ENCODE peak calls at places on chromosomes 11 and 22, in six cellular contexts. R is right atrium auricular region; T is neural progenitor cell; U is pancreas; Q is CD8-positive, alpha-beta T cell; D is GM23248. Y is an unnamed sample.
A peak's percentile ranks its signal among the peaks of the same experiment; 100 is the strongest.

GRCh38 chr22:29872989-29873388 is 10.0 kb upstream of the MTMR3 start:
- DNase-seq in R (no peak), T (no peak), U (no peak), Q (no peak), D (no peak), Y (no peak)

GRCh38 chr11:64331569-64332371 is 8.2 kb upstream of the CCDC88B start:
- DNase-seq in R (peak; percentile 78), T (no peak), U (peak; percentile 87), Q (peak; percentile 72), D (peak; percentile 98), Y (peak; percentile 34)

GRCh38 chr11:763073-763463 is 14.2 kb downstream of the GATD1 start:
- DNase-seq in R (no peak), T (no peak), U (peak; percentile 59), Q (no peak), D (no peak), Y (no peak)

GRCh38 chr11:109096266-109096665 is 325.7 kb upstream of the C11orf87 start:
- DNase-seq in R (no peak), T (no peak), U (no peak), Q (no peak), D (no peak), Y (no peak)

GRCh38 chr11:76724162-76724768 is 53.7 kb upstream of the LRRC32 start:
- DNase-seq in R (no peak), T (peak; percentile 68), U (no peak), Q (no peak), D (no peak), Y (no peak)

GRCh38 chr11:31412946-31413345 is 43.3 kb downstream of the DNAJC24 start:
- DNase-seq in R (no peak), T (no peak), U (no peak), Q (no peak), D (peak; percentile 71), Y (no peak)

GRCh38 chr11:111427471-111427912 is 48.4 kb upstream of the POU2AF1 start:
- DNase-seq in R (no peak), T (no peak), U (no peak), Q (no peak), D (no peak), Y (no peak)

GRCh38 chr11:11022126-11022730 is 164.4 kb upstream of the ZBED5 start:
- DNase-seq in R (no peak), T (no peak), U (no peak), Q (no peak), D (peak; percentile 48), Y (no peak)

GRCh38 chr11:68431984-68432600 is 28.5 kb upstream of the PPP6R3 start:
- DNase-seq in R (no peak), T (no peak), U (no peak), Q (no peak), D (no peak), Y (no peak)

GRCh38 chr11:111623527-111624030 is 21.3 kb downstream of the SIK2 start:
- DNase-seq in R (no peak), T (no peak), U (no peak), Q (no peak), D (no peak), Y (no peak)

GRCh38 chr22:38727530-38728451 is 22.0 kb downstream of the GTPBP1 start:
- DNase-seq in R (no peak), T (no peak), U (no peak), Q (no peak), D (no peak), Y (no peak)

GRCh38 chr11:94002226-94002625 is 18.9 kb upstream of the HEPHL1 start:
- DNase-seq in R (no peak), T (no peak), U (no peak), Q (no peak), D (peak; percentile 66), Y (no peak)

GRCh38 chr11:65540290-65541092 is 15.6 kb downstream of the SCYL1 start:
- DNase-seq in R (peak; percentile 93), T (peak; percentile 95), U (peak; percentile 88), Q (peak; percentile 88), D (peak; percentile 97), Y (peak; percentile 78)

GRCh38 chr11:95081412-95081811 is 8.2 kb upstream of the ENDOD1 start:
- DNase-seq in R (peak; percentile 69), T (peak; percentile 5), U (no peak), Q (no peak), D (no peak), Y (no peak)

GRCh38 chr22:42680648-42681047 is 31.5 kb upstream of the CYB5R3 start:
- DNase-seq in R (peak; percentile 88), T (no peak), U (no peak), Q (no peak), D (peak; percentile 97), Y (no peak)

GRCh38 chr11:33262016-33262638 is 4.9 kb downstream of the HIPK3 start:
- DNase-seq in R (no peak), T (no peak), U (no peak), Q (no peak), D (peak; percentile 60), Y (no peak)

GRCh38 chr22:29983296-29983917 is 96.9 kb upstream of the HORMAD2 start:
- DNase-seq in R (no peak), T (no peak), U (no peak), Q (no peak), D (no peak), Y (no peak)

GRCh38 chr11:65310215-65310614 is 4.5 kb upstream of the CDC42EP2 start:
- DNase-seq in R (no peak), T (peak; percentile 26), U (no peak), Q (no peak), D (no peak), Y (no peak)

GRCh38 chr11:92811341-92811740 is 158.1 kb upstream of the MTNR1B start:
- DNase-seq in R (no peak), T (no peak), U (no peak), Q (no peak), D (peak; percentile 27), Y (no peak)

GRCh38 chr11:44319552-44320288 is 9.8 kb upstream of the ALX4 start:
- DNase-seq in R (no peak), T (peak; percentile 70), U (no peak), Q (no peak), D (peak; percentile 19), Y (no peak)

GRCh38 chr11:35247428-35247827 is 108.5 kb downstream of the CD44 start:
- DNase-seq in R (no peak), T (no peak), U (no peak), Q (peak; percentile 73), D (no peak), Y (peak; percentile 66)

GRCh38 chr11:35246725-35247124 is 107.8 kb downstream of the CD44 start:
- DNase-seq in R (no peak), T (no peak), U (no peak), Q (no peak), D (peak; percentile 92), Y (no peak)

GRCh38 chr11:35247863-35248262 is 108.9 kb downstream of the CD44 start:
- DNase-seq in R (no peak), T (no peak), U (no peak), Q (peak; percentile 33), D (no peak), Y (peak; percentile 20)

GRCh38 chr11:35243774-35244173 is 104.8 kb downstream of the CD44 start:
- DNase-seq in R (no peak), T (no peak), U (no peak), Q (no peak), D (no peak), Y (no peak)

DNA sequence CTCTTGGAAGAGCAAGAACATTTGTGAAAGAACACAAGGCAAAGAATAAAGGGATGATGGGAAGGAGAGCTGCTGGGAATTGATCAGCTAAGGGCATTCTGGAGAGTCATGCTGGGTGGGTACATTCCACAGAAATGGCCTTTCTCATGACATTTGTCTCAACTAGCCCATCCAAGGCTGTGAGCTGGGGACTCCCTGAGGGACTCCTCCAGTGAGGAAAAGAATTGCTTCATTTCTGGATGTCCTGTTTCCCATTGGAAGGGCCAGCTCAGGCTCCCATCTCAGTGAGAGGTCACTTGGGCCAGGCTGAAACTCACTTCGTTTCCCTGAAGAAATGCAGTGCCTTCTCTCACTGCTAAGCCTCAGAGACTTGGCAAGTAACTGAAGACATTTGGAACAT is 106.8 kb downstream of the CD44 start:
- DNase-seq in R (no peak), T (no peak), U (no peak), Q (no peak), D (no peak), Y (no peak)
- H3K36me3 ChIP-seq in R (no peaks in the 10 kb centered on the region), T (no peaks in the 10 kb centered on the region), U (no peaks in the 10 kb centered on the region), Q (no peaks in the 10 kb centered on the region), D (no peaks in the 10 kb centered on the region), Y (no peaks in the 10 kb centered on the region)

GRCh38 chr11:121802542-121802941 is 313.5 kb downstream of the BLID start:
- DNase-seq in R (no peak), T (peak; percentile 43), U (no peak), Q (no peak), D (no peak), Y (no peak)
- H3K4me3 ChIP-seq in R (no peak overlapping the region), T (no peak overlapping the region), U (no peak overlapping the region), Q (no peak overlapping the region), D (no peak overlapping the region), Y (no peak overlapping the region)

GRCh38 chr11:57288771-57289579 is 35.8 kb downstream of the TNKS1BP1 start:
- DNase-seq in R (no peak), T (peak; percentile 74), U (no peak), Q (no peak), D (peak; percentile 97), Y (no peak)
- H3K27ac ChIP-seq in R (no peak overlapping the region), T (no peak overlapping the region), U (peak overlapping the region; percentile 20), Q (no peak overlapping the region), D (peak overlapping the region; percentile 95), Y (no peak overlapping the region)

GRCh38 chr22:35322126-35322525 is 22.4 kb downstream of the TOM1 start:
- DNase-seq in R (no peak), T (no peak), U (no peak), Q (no peak), D (no peak), Y (no peak)
- H3K36me3 ChIP-seq in R (peaks cover 90% of the 10 kb centered on the region), T (no peaks in the 10 kb centered on the region), U (peaks cover 3% of the 10 kb centered on the region), Q (peaks cover 51% of the 10 kb centered on the region), D (peaks cover 44% of the 10 kb centered on the region), Y (peaks cover 86% of the 10 kb centered on the region)

GRCh38 chr22:24482998-24483397 is 12.1 kb upstream of the UPB1 start:
- DNase-seq in R (no peak), T (no peak), U (no peak), Q (no peak), D (no peak), Y (no peak)
- H3K4me3 ChIP-seq in R (no peak overlapping the region), T (no peak overlapping the region), U (no peak overlapping the region), Q (no peak overlapping the region), D (no peak overlapping the region), Y (no peak overlapping the region)

GRCh38 chr11:61602775-61603569 is 22.1 kb upstream of the SYT7 start:
- DNase-seq in R (peak; percentile 87), T (no peak), U (peak; percentile 60), Q (no peak), D (peak; percentile 98), Y (no peak)
- H3K27ac ChIP-seq in R (peak overlapping the region; percentile 23), T (no peak overlapping the region), U (no peak overlapping the region), Q (no peak overlapping the region), D (peak overlapping the region; percentile 45), Y (no peak overlapping the region)